ENCODE peak calls at places on chromosomes 12 and 14, in five cellular contexts. R, Y, N, P and Z are unnamed samples.

GRCh38 chr12:739349-739748 is 13.0 kb upstream of the WNK1 start:
- DNase-seq in R (no peak), Y (no peak), N (no peak), P (no peak), Z (no peak)

GRCh38 chr12:53660064-53660463 is 15.8 kb downstream of the ATP5MC2 start:
- DNase-seq in R (no peak), Y (peak), N (no peak), P (no peak), Z (no peak)

GRCh38 chr14:86797075-86797351 is 1196.0 kb downstream of the GALC start:
- DNase-seq in R (no peak), Y (no peak), N (no peak), P (no peak), Z (no peak)

GRCh38 chr12:127629066-127629820 is 637.7 kb upstream of the TMEM132C start:
- DNase-seq in R (no peak), Y (no peak), N (no peak), P (no peak), Z (no peak)

GRCh38 chr12:93608313-93608712 is 35.8 kb downstream of the SOCS2 start:
- DNase-seq in R (no peak), Y (no peak), N (no peak), P (no peak), Z (no peak)

GRCh38 chr14:60862283-60862682 is 118.6 kb downstream of the TRMT5 start:
- DNase-seq in R (no peak), Y (peak), N (no peak), P (peak), Z (no peak)

GRCh38 chr12:1184402-1184801 is 193.4 kb downstream of the ERC1 start:
- DNase-seq in R (no peak), Y (peak), N (no peak), P (no peak), Z (no peak)

GRCh38 chr12:101925352-101925751 is 48.0 kb downstream of the DRAM1 start:
- DNase-seq in R (no peak), Y (no peak), N (peak), P (peak), Z (no peak)

GRCh38 chr12:56142184-56142784 is 10.1 kb upstream of the MYL6B start:
- DNase-seq in R (no peak), Y (no peak), N (no peak), P (no peak), Z (no peak)

GRCh38 chr12:11580125-11580751 is 69.2 kb upstream of the ETV6 start:
- DNase-seq in R (no peak), Y (peak), N (peak), P (no peak), Z (no peak)

GRCh38 chr14:95258754-95259593 is 60.7 kb downstream of the CLMN start:
- DNase-seq in R (no peak), Y (peak), N (peak), P (no peak), Z (no peak)

GRCh38 chr12:49108958-49109404 is 1.7 kb downstream of the LMBR1L start:
- DNase-seq in R (no peak), Y (peak), N (no peak), P (peak), Z (no peak)

GRCh38 chr12:130880411-130880885 is 8.6 kb downstream of the RAN start:
- DNase-seq in R (no peak), Y (no peak), N (no peak), P (no peak), Z (no peak)

GRCh38 chr12:6430990-6431353 is 13.8 kb upstream of the CD27 start:
- DNase-seq in R (no peak), Y (no peak), N (no peak), P (peak), Z (no peak)

GRCh38 chr12:112900298-112901145 is 6.2 kb upstream of the OAS1 start:
- DNase-seq in R (peak), Y (peak), N (peak), P (peak), Z (no peak)

GRCh38 chr14:65226824-65227604 is 124.7 kb upstream of the MAX start:
- DNase-seq in R (no peak), Y (no peak), N (no peak), P (peak), Z (no peak)

DNA sequence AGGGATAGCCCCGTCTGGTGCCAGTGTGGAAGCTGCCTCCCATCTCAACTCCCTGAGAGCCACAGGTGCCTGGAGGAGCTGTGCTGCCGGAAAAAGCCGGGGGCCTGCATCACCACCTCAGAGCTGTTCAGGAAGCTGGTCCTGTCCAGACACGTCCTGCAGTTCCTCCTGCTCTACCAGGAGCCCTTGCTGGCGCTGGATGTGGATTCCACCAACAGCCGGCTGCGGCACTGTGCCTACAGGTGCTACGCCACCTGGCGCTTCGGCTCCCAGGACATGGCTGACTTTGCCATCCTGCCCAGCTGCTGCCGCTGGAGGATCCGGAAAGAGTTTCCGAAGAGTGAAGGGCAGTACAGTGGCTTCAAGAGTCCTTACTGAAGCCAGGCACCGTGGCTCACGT is 25.5 kb upstream of the P2RX4 start:
- DNase-seq in R (no peak), Y (no peak), N (no peak), P (no peak), Z (no peak)
- TF ChIP-seq CTCF in R (no peak), Y (no peak), N (no peak), P (no peak), Z (no peak)

GRCh38 chr12:124088232-124088907 is 115.4 kb downstream of the ZNF664 start:
- DNase-seq in R (no peak), Y (no peak), N (no peak), P (no peak), Z (no peak)
- TF ChIP-seq CTCF in R (no peak), Y (no peak), N (no peak), P (no peak), Z (no peak)

DNA sequence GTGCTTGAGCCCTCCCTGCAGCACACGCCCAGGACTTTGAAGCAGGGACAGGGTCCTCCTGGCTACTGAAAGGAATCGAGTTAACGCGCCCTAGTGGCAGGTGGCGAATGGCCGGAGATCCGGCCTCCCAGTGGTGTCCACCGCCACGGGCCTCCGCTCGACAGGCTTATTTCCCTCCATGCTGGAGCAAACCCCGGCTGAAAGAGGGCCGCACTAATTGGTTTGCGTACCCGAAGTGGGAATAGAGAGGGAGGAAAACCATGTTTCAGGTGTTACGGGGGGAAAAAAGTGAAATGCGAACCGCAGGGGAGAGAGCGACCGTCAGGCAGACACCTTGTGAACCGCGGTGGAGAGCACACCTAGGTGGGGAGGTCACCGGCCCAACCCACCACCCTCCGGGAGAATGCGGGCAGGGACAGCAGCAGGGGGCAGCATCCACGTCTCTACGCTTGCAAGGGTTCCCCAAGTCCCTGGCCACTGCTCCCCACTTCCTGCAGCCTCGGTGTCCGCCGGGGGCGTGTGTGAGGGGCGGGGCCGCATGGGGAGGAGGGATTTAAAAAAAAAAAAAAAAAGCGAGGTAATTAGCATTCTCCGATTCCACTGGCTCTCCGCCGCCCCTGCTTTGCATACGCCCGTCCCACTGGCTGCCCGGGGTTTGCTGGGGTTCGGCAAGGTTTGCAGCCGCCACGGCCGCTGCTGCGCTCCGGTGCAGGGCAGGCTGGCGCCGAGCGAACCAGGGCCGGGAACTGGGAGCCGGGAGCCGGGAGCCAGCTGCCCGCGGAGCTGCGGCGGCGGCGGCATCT is 224.6 kb upstream of the CRY1 start:
- DNase-seq in R (peak), Y (peak), N (peak), P (peak), Z (peak)
- TF ChIP-seq CTCF in R (peak), Y (no peak), N (peak), P (peak), Z (peak)

DNA sequence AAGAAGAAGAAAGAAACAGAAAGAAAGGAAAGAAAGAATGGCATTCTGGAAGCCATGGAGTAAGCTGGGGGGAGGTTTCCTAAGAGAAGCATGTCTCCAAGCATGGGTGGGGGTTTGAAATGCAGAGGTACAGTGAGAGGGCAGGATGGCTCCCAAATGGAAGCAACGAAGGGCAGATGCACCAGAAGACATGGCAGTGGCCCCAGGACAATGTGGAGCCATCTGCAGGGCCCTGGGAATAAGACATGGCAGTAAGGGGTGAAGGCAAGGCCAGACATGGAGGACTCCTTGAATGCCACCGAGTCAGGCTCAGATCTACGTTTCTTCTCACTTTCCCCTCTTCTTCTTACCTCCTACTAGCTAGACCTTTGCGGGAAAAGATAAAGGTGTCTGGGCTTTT is 4.7 kb upstream of the COL2A1 start:
- DNase-seq in R (no peak), Y (no peak), N (no peak), P (peak), Z (no peak)
- TF ChIP-seq CTCF in R (no peak), Y (no peak), N (no peak), P (no peak), Z (no peak)

DNA sequence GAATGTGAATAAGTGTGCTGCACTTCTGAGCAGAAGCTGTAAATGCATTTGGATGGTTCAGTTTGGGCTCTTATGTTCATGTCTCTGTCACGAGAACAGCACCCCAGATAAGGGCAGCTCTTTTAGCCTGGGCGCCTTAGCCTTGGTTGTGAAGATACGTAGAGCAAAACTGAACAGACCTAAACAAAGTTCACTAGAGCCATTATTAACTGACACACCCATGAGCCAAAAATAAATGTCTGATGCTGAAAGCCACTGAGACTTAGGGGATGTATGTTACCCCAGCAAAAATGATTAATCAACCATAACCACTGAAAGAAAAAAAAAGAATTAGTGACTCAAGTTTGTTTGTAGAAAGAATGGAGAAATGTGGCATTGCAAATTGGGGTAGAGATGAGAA is 343.4 kb downstream of the BCAT1 start:
- DNase-seq in R (no peak), Y (no peak), N (no peak), P (no peak), Z (no peak)
- TF ChIP-seq CTCF in R (no peak), Y (no peak), N (no peak), P (no peak), Z (no peak)

DNA sequence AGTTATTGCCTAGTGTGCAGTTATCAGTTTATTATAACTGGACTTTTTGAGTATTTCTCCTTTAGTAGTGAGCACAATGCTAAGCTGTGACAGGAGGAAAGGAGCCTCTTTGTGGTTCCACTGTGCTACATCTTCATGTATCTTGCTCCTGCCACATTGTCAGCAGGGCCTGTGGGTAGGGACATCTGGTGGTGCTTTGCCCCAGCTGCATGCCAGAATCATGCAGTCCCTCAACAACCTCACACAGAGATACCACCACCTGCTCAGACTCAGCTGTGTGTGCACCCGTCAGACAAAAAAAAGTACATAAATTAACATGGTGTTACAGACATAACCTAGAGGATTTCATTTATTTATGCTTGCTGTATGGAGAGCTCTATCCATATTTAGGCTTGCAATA is 51.1 kb downstream of the MIS18BP1 start:
- DNase-seq in R (no peak), Y (peak), N (peak), P (no peak), Z (no peak)
- TF ChIP-seq CTCF in R (no peak), Y (peak), N (peak), P (no peak), Z (no peak)

DNA sequence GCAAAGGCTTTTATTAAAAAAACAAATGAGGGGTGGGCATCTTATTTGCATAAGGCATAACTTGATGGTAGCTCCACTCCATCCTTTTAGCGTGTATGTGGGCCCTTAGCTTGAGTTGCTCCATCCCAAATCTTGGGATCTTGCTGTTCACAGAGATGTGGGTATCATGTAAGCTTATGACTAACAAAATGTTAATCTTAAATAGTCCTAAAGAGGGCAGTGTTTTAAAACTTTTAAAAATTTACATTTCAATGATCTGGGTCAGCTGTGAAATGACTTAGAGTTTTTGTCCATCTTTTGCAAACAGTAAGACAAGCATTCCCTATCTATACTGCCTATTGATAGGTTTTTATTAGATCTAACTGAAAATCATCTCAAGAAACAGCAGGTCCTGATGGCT is 86.0 kb downstream of the SLCO1A2 start:
- DNase-seq in R (no peak), Y (peak), N (no peak), P (no peak), Z (no peak)
- TF ChIP-seq CTCF in R (peak), Y (no peak), N (no peak), P (no peak), Z (peak)

GRCh38 chr14:23566782-23567185 is 807 bp downstream of the AP1G2 start:
- DNase-seq in R (no peak), Y (no peak), N (peak), P (no peak), Z (no peak)
- TF ChIP-seq CTCF in R (peak), Y (no peak), N (peak), P (peak), Z (peak)

DNA sequence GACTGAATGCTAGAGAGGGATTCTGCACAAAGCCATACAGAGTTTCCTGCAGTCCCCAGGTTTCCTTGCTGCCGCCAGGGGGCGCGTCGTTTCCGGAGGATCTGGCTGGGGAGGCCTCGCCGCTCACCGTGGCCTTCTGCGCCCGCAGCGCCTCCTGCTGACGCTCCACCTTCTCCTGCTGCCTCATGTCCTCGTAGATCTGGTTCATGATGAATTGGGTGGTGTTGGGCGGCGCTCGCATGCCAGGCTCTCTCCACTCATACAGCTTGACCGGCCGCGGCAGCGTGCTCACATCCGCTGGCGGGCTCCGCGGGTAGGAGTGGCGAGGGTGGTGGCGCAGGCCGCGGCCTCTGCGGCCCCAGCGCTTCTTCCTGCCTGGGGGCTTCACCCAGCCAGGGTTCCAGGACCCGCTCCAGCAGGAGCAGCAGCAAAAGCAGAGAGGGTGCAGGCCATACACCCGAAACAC is 987 bp downstream of the CCER1 start:
- DNase-seq in R (no peak), Y (no peak), N (no peak), P (no peak), Z (no peak)
- TF ChIP-seq CTCF in R (peak), Y (no peak), N (peak), P (no peak), Z (peak)

GRCh38 chr12:90017316-90017715 is 308.7 kb upstream of the ATP2B1 start:
- DNase-seq in R (no peak), Y (no peak), N (no peak), P (no peak), Z (no peak)

GRCh38 chr12:90015228-90015627 is 306.6 kb upstream of the ATP2B1 start:
- DNase-seq in R (no peak), Y (no peak), N (no peak), P (no peak), Z (no peak)

GRCh38 chr12:90010089-90010488 is 301.5 kb upstream of the ATP2B1 start:
- DNase-seq in R (no peak), Y (peak), N (peak), P (no peak), Z (no peak)

GRCh38 chr12:90008277-90008676 is 299.6 kb upstream of the ATP2B1 start:
- DNase-seq in R (no peak), Y (no peak), N (no peak), P (no peak), Z (no peak)

DNA sequence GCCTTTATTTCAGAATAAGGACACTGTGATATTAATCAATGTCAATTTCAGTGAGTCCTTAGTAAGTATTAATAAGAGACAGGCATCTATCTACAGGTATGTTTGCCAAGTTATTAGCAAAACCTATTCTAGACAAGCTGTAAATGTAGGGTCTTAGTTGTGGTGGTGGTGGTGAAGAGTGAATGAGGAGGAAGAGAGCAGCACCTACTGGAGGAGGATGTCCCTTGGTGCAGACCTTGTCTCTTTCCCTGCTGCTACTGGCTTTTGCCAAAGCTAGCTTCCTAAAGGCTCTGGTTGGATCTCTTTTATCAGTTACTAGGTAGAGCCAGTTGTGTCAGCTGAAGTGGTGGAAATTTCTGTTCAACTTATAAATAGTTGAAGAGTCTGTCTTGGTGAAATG is 304.8 kb upstream of the ATP2B1 start:
- DNase-seq in R (no peak), Y (no peak), N (no peak), P (no peak), Z (no peak)
- TF ChIP-seq CTCF in R (no peak), Y (no peak), N (peak), P (peak), Z (no peak)